ENCODE peak calls at places on chromosome 5, in seven cellular contexts. J is right cardiac atrium, N is GM23248, Y is transverse colon, V is left ventricle myocardium inferior, A is uterus, I is IMR-90. M is an unnamed sample. For H3K27me3, the result is how much of the 10 kb centered on the place peaks cover.

GRCh38 chr5:154197801-154198461 is 7.4 kb downstream of the GALNT10 start:
- DNase-seq in J (no peak), N (peak), Y (no peak), V (no peak), A (no peak), I (peak), M (peak)

GRCh38 chr5:159339451-159339850 is 9.2 kb upstream of the IL12B start:
- DNase-seq in J (no peak), N (no peak), Y (no peak), V (no peak), A (no peak), I (no peak), M (no peak)

GRCh38 chr5:66840527-66841013 is 244.4 kb downstream of the MAST4 start:
- DNase-seq in J (no peak), N (no peak), Y (no peak), V (no peak), A (no peak), I (no peak), M (no peak)

GRCh38 chr5:133297293-133297692 is 245.5 kb downstream of the HSPA4 start:
- DNase-seq in J (no peak), N (no peak), Y (no peak), V (no peak), A (no peak), I (no peak), M (no peak)

GRCh38 chr5:165783024-165783423 is 2277.6 kb downstream of the MAT2B start:
- DNase-seq in J (no peak), N (no peak), Y (no peak), V (no peak), A (no peak), I (no peak), M (no peak)

GRCh38 chr5:10636363-10637142 is 72.7 kb downstream of the ANKRD33B start:
- DNase-seq in J (no peak), N (no peak), Y (no peak), V (no peak), A (no peak), I (no peak), M (no peak)

GRCh38 chr5:149386166-149386565 is 7.1 kb upstream of the IL17B start:
- DNase-seq in J (no peak), N (no peak), Y (no peak), V (no peak), A (peak), I (no peak), M (peak)

GRCh38 chr5:170651902-170652301 is 131.6 kb upstream of the GABRP start:
- DNase-seq in J (no peak), N (no peak), Y (no peak), V (no peak), A (no peak), I (no peak), M (no peak)

GRCh38 chr5:131986161-131986912 is 25.1 kb downstream of the ACSL6 start:
- DNase-seq in J (no peak), N (no peak), Y (no peak), V (no peak), A (no peak), I (peak), M (no peak)

GRCh38 chr5:36670548-36670947 is 64.1 kb downstream of the SLC1A3 start:
- DNase-seq in J (no peak), N (no peak), Y (no peak), V (no peak), A (no peak), I (peak), M (no peak)

GRCh38 chr5:39671421-39672110 is 246.8 kb upstream of the DAB2 start:
- DNase-seq in J (no peak), N (no peak), Y (no peak), V (no peak), A (no peak), I (no peak), M (no peak)

GRCh38 chr5:520850-521226 is 3.4 kb downstream of the SLC9A3 start:
- DNase-seq in J (no peak), N (no peak), Y (no peak), V (no peak), A (no peak), I (no peak), M (no peak)
- H3K27me3 ChIP-seq in J (under half), N (under half), Y (half or more), V (half or more), A (under half), I (half or more), M (half or more)

DNA sequence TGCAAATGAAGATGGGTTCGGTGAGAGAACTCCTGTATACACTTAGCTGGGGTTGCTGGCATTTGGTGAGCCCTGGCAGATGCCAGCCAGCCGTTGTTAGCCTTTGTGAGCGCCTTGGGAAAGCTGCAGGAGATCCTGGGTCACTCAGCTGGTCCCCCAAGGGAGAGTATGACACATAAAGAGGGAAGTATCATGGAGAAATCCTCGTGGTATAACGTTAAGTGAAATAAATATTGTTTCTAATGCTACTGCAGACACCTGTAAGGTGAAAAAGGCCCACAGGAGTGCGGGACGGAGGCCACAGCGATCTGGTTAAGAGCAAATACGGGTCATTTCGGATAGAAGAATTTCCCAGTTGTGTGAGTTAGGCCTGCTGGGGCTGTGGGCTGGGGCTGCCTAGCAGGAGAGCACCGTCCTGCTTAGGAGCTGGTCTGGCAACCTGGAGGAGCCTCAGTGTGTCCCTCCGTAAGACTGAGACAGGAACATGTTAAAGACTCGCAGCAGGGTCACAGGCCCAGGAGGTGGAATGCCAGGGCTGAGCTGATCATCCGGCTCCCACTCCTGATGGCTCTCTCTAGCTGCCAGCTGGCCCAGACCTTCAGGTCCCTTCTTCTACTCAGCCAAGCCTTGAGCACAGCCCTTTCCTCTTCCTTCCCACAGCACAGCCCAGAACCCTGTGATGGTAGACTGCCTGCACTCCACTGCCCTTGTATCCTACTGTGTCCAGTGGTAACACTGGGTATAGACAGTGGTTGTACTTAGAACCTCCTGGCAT is 4.9 kb downstream of the NKX2-5 start:
- DNase-seq in J (no peak), N (no peak), Y (no peak), V (no peak), A (no peak), I (no peak), M (no peak)
- H3K27me3 ChIP-seq in J (under half), N (half or more), Y (half or more), V (half or more), A (half or more), I (half or more), M (half or more)

DNA sequence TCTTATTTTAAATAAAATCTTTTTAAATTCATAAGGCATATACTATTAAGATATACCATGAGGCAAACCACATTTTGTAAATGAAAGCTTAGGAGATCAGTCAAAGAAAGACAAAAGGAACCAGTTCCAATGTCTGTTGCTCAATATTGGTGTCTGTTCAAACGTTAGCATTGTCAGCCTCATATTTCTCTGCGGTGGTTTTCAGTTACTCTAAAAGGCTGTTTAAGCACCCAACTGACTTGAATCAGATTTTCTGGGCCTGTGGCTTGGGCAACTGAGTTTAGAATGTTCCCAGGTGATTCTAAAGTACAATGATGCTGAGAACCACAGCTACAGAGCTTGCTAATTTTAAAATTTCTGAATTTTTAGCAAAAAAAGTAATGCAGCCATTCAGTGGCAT is 166.3 kb upstream of the KIF2A start:
- DNase-seq in J (no peak), N (no peak), Y (no peak), V (no peak), A (no peak), I (no peak), M (no peak)
- H3K27me3 ChIP-seq in J (under half), N (under half), Y (under half), V (half or more), A (under half), I (under half), M (under half)

GRCh38 chr5:150622157-150622556 is 18.3 kb upstream of the SYNPO start:
- DNase-seq in J (no peak), N (peak), Y (no peak), V (no peak), A (no peak), I (peak), M (no peak)
- H3K27me3 ChIP-seq in J (under half), N (under half), Y (under half), V (under half), A (under half), I (under half), M (under half)

DNA sequence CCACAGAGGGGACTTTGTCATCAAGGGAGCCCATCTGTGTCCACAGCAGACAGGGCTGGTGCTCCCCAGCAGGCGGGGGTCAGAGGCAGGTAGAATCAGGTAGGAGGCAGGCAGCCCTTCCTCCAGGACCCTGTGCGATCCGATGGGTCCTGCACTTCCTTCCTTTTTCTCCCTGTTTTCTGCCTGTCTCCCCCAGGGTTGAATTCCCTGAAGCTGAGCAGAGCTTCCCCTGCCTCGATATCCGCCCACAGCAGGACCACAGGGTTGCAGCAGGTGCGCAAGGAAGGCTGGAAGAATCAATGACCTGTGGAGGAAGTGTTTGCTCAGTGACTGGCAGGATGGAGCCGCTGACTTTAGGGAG is 69.2 kb downstream of the MRPL36 start:
- DNase-seq in J (no peak), N (no peak), Y (no peak), V (no peak), A (no peak), I (no peak), M (peak)
- H3K27me3 ChIP-seq in J (under half), N (under half), Y (under half), V (half or more), A (under half), I (under half), M (under half)

DNA sequence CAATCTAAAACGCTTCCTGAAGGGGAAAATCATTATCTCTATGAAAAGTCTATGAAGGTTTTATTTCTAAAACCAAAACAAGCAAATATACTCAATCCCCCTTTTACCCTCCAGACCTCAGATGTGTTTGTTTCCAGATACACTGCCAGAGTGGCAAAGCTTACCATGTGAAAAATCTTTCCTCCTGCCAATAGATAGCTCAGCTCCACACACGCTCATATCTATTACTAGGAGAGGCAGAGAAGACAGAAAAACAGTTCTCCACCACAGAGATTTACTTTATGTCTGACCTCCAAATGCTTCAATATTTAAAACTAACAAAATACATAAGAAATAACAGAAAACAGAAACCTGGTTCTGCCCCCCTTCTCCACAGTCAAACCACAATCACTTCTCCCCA is 7.0 kb downstream of the IRX2 start:
- DNase-seq in J (no peak), N (peak), Y (no peak), V (no peak), A (no peak), I (no peak), M (no peak)
- H3K27me3 ChIP-seq in J (under half), N (under half), Y (half or more), V (half or more), A (half or more), I (under half), M (half or more)

DNA sequence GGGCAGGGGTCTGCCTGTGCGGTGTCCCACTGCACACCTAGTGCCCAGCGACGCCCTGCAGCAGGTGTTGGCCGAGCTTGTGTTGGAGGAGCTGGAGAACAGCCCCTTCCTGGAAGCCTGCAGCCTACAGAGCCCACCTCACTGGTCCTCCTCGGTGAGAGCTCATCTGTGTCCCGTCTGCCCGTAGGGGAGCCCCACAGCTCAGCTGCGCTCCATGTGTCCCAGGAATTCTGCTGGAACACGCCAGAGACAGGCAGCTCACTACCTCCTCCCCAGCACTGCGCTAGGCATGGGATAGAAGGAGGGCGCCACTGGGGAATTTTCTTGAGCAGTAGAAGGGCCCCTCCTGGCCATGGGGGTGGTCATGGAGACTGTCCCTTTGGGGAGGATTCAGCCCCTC is 44.0 kb downstream of the DUSP1 start:
- DNase-seq in J (no peak), N (no peak), Y (no peak), V (no peak), A (no peak), I (no peak), M (no peak)
- H3K27me3 ChIP-seq in J (under half), N (under half), Y (under half), V (under half), A (under half), I (under half), M (under half)

GRCh38 chr5:180352116-180352975 is 790 bp downstream of the GFPT2 start:
- DNase-seq in J (peak), N (peak), Y (no peak), V (peak), A (peak), I (no peak), M (no peak)
- H3K27me3 ChIP-seq in J (under half), N (under half), Y (half or more), V (half or more), A (under half), I (under half), M (under half)